ENCODE peak calls at places on chromosomes 1 and 21, in four cellular contexts. I is HCT116, S is K562, H is HepG2. W is an unnamed sample.

GRCh38 chr1:202462342-202463076 is 114.0 kb downstream of the PPP1R12B start:
- DNase-seq in H (no peak), S (no peak), I (no peak), W (no peak)

GRCh38 chr1:37673920-37674319 is 18.4 kb upstream of the CDCA8 start:
- DNase-seq in H (no peak), S (peak), I (no peak), W (no peak)

GRCh38 chr1:46522184-46522968 is 29.1 kb downstream of the KNCN start:
- DNase-seq in H (no peak), S (peak), I (no peak), W (no peak)

GRCh38 chr1:67460648-67461500 is 30.7 kb upstream of the SERBP1 start:
- DNase-seq in I (no peak), H (no peak), S (no peak), W (no peak)

GRCh38 chr1:33050221-33051076 is 13.8 kb upstream of the AK2 start:
- DNase-seq in I (peak), H (peak), S (no peak), W (peak)

GRCh38 chr1:177310326-177310725 is 139.6 kb downstream of the BRINP2 start:
- DNase-seq in S (no peak), I (no peak), H (no peak), W (no peak)

GRCh38 chr1:159005676-159006075 is 4.0 kb upstream of the IFI16 start:
- DNase-seq in S (no peak), I (no peak), H (no peak), W (no peak)

GRCh38 chr21:18318156-18318555 is 73.5 kb downstream of the CHODL start:
- DNase-seq in S (no peak), I (no peak), H (no peak), W (no peak)

GRCh38 chr1:110136911-110137310 is 13.4 kb upstream of the SLC6A17 start:
- DNase-seq in I (no peak), H (peak), S (no peak), W (no peak)

GRCh38 chr1:230073371-230074035 is 6.5 kb downstream of the GALNT2 start:
- DNase-seq in S (no peak), H (no peak), I (no peak), W (no peak)

GRCh38 chr1:230326971-230327891 is 98.9 kb downstream of the PGBD5 start:
- DNase-seq in S (no peak), I (no peak), H (peak), W (no peak)

GRCh38 chr1:1260843-1261560 is 12.7 kb downstream of the UBE2J2 start:
- DNase-seq in H (no peak), I (no peak), S (no peak), W (no peak)

GRCh38 chr1:11685210-11685752 is 4.3 kb upstream of the MAD2L2 start:
- DNase-seq in I (no peak), S (no peak), H (no peak), W (no peak)

GRCh38 chr1:44810101-44810761 is 1.9 kb downstream of the BTBD19 start:
- DNase-seq in H (no peak), S (no peak), I (no peak), W (no peak)

GRCh38 chr21:18350216-18350615 is 53.4 kb downstream of the TMPRSS15 start:
- DNase-seq in I (no peak), H (no peak), S (no peak), W (no peak)

GRCh38 chr1:3436451-3436850 is 18.0 kb upstream of the ARHGEF16 start:
- DNase-seq in I (no peak), S (no peak), H (no peak), W (no peak)

GRCh38 chr1:234505774-234506114 is 26.8 kb upstream of the TARBP1 start:
- DNase-seq in S (no peak), I (no peak), H (no peak), W (no peak)

GRCh38 chr1:238061967-238062613 is 171.4 kb upstream of the ZP4 start:
- DNase-seq in S (no peak), I (no peak), H (no peak), W (no peak)

GRCh38 chr1:162224267-162224666 is 152.4 kb downstream of the SPATA46 start:
- DNase-seq in S (no peak), I (no peak), H (no peak), W (no peak)
- TF ChIP-seq SIN3A in S (no peak), I (no peak), H (no peak), W (no peak)

GRCh38 chr1:43101061-43101460 is 71.0 kb downstream of the EBNA1BP2 start:
- DNase-seq in S (no peak), H (no peak), I (no peak), W (no peak)
- TF ChIP-seq TCF7L2 in S (no peak), H (no peak), I (no peak), W (no peak)

GRCh38 chr1:225470210-225470609 is 42.4 kb upstream of the LBR start:
- DNase-seq in H (no peak), I (no peak), S (no peak), W (no peak)

GRCh38 chr1:225469051-225469450 is 41.2 kb upstream of the LBR start:
- DNase-seq in S (no peak), H (no peak), I (no peak), W (no peak)

GRCh38 chr1:225466848-225467192 is 39.0 kb upstream of the LBR start:
- DNase-seq in H (no peak), S (no peak), I (no peak), W (no peak)

GRCh38 chr1:225467193-225468020 is 39.6 kb upstream of the LBR start:
- DNase-seq in I (no peak), S (no peak), H (no peak), W (no peak)

GRCh38 chr1:225468270-225469020 is 40.6 kb upstream of the LBR start:
- DNase-seq in S (no peak), H (no peak), I (no peak), W (no peak)
- H3K27ac ChIP-seq in S (no peak), H (no peak), I (no peak), W (no peak)

GRCh38 chr1:156346636-156347035 is 8.3 kb downstream of the TSACC start:
- DNase-seq in I (no peak), H (no peak), S (no peak), W (no peak)
- TF ChIP-seq SIN3A in I (no peak), H (no peak), S (no peak), W (no peak)

GRCh38 chr1:77388655-77389054 is 106.8 kb downstream of the AK5 start:
- DNase-seq in I (no peak), S (no peak), H (no peak), W (no peak)

GRCh38 chr1:77387553-77387952 is 105.7 kb downstream of the AK5 start:
- DNase-seq in H (no peak), S (no peak), I (no peak), W (no peak)

GRCh38 chr1:77385551-77385950 is 103.7 kb downstream of the AK5 start:
- DNase-seq in H (no peak), I (no peak), S (no peak), W (no peak)

GRCh38 chr1:77383236-77383635 is 101.4 kb downstream of the AK5 start:
- DNase-seq in S (no peak), I (no peak), H (no peak), W (no peak)

DNA sequence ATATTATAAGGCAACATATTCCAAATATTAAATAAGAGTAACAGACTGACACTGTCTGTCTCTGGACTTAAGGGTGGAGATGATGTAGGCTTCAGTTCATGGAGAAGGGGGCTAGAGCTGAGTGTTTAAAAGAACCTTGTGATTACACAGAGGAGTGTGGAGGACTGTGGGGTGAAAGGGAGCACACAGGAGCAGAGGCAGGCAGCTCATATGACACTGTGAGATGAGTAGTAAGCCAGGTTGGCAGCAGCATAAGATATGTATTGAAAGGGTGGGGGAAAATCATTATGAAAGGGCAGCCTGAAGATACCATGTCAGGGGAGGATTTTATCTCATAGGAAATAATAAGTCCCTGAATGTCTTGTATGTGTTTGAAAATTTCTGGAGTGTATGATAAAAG is 104.5 kb downstream of the AK5 start:
- DNase-seq in I (no peak), H (no peak), S (no peak), W (no peak)
- TF ChIP-seq TCF7L2 in I (no peak), H (no peak), S (no peak), W (no peak)

GRCh38 chr1:60564856-60565445 is 491.4 kb upstream of the C1orf87 start:
- DNase-seq in H (no peak), I (no peak), S (no peak), W (no peak)
- H3K27ac ChIP-seq in H (no peak), I (no peak), S (no peak), W (no peak)

GRCh38 chr1:6783221-6783620 is 2.0 kb upstream of the CAMTA1 start:
- DNase-seq in I (no peak), H (no peak), S (no peak), W (no peak)

GRCh38 chr1:6784560-6785317 is 515 bp upstream of the CAMTA1 start:
- DNase-seq in I (peak), S (peak), H (peak), W (peak)

GRCh38 chr1:6785721-6786505 is 659 bp downstream of the CAMTA1 start:
- DNase-seq in S (peak), I (no peak), H (no peak), W (no peak)

GRCh38 chr1:6785318-6785712 is at the start of gene CAMTA1:
- DNase-seq in H (no peak), S (no peak), I (no peak), W (no peak)

DNA sequence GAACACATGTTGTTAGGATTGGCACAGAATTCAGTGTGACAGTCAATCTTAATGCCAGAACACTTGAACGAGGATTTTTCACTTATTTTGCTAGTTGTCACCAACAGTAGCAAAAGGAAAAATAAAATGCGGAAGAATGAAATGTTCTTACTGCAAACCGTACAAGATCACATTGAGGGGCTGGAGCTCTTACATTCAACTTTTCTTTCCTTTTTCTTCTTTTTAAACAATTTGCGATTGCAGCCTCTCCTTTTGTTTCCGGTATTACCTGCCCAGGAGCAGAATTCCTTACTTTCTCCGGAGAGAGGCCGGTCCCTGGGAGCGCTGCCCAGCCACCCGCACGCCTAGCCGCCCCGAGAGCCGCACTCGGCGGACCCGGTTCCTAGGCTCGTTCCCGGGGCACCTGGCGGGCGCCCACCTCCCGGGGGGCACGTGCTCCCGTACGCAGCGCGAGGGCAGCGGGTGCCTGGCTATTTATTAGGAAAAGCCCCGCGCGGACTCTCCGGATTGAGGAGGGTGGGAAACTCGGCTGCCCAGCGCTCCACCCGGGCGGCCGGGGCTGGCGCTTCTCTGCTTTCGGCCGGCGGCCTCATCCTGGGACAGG is 1.2 kb upstream of the CAMTA1 start:
- DNase-seq in S (no peak), I (no peak), H (no peak), W (no peak)
- TF ChIP-seq SIN3A in S (no peak), I (no peak), H (no peak), W (no peak)

GRCh38 chr21:42513151-42513984 is at the start of gene SLC37A1:
- DNase-seq in S (peak), H (no peak), I (no peak), W (no peak)
- TF ChIP-seq TCF7L2 in S (no peak), H (no peak), I (no peak), W (no peak)

W was measured in Panc1.